ENCODE peak calls at places on chromosome 15, in five cellular contexts. Z is left lung, K is iPS DF 6.9, N is cardiac fibroblast, X is foreskin fibroblast. J is an unnamed sample.
A peak's percentile ranks its signal among the peaks of the same experiment; 100 is the strongest.

GRCh38 chr15:57237282-57237642 is 139.0 kb upstream of the CGNL1 start:
- DNase-seq in Z (no peak), K (no peak), N (no peak), X (no peak), J (no peak)

GRCh38 chr15:92683511-92683834 is 27.9 kb upstream of the FAM174B start:
- DNase-seq in Z (no peak), K (peak; percentile 29), N (peak; percentile 22), X (no peak), J (no peak)

GRCh38 chr15:35757323-35757722 is 211.4 kb upstream of the DPH6 start:
- DNase-seq in Z (no peak), K (no peak), N (no peak), X (no peak), J (no peak)

GRCh38 chr15:52021128-52021671 is 2.2 kb downstream of the MAPK6 start:
- DNase-seq in Z (no peak), K (no peak), N (peak; percentile 95), X (peak; percentile 92), J (peak; percentile 62)

GRCh38 chr15:93070136-93070535 is 18.9 kb downstream of the RGMA start:
- DNase-seq in Z (no peak), K (no peak), N (no peak), X (no peak), J (no peak)

GRCh38 chr15:67013696-67014095 is 51.7 kb upstream of the SMAD3 start:
- DNase-seq in Z (no peak), K (peak; percentile 63), N (peak; percentile 74), X (peak; percentile 53), J (peak; percentile 69)

GRCh38 chr15:91909574-91909973 is 56.1 kb downstream of the SLCO3A1 start:
- DNase-seq in Z (no peak), K (no peak), N (no peak), X (no peak), J (no peak)

GRCh38 chr15:90082140-90082713 is 20.0 kb downstream of the IDH2 start:
- DNase-seq in Z (no peak), K (no peak), N (no peak), X (no peak), J (no peak)

GRCh38 chr15:78105541-78106241 is 13.3 kb downstream of the SH2D7 start:
- DNase-seq in Z (no peak), K (no peak), N (peak; percentile 19), X (no peak), J (peak; percentile 19)

DNA sequence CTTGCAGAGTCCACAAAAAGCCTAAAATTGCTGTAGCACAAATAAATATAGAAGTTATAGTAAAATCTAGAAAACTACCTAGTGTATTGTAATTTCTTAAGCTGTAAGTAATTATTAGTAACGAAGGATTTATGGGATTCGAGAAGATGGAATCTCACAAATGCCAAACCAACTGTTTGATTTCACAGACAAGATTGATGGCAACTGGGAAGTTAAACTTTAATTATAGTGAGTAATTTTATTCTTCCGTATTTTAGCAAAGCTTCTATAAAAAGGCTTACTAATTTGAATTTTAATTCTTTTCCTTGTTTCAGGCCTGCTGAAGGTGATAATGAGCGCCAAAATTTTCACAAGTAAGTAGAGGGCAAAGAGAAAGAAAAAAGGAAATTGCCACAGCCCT is 36.6 kb downstream of the GATM start:
- DNase-seq in Z (no peak), K (no peak), N (no peak), X (no peak), J (no peak)
- H3K4me3 ChIP-seq in Z (no peak overlapping the region), K (no peak overlapping the region), N (no peak overlapping the region), X (no peak overlapping the region), J (no peak overlapping the region)

DNA sequence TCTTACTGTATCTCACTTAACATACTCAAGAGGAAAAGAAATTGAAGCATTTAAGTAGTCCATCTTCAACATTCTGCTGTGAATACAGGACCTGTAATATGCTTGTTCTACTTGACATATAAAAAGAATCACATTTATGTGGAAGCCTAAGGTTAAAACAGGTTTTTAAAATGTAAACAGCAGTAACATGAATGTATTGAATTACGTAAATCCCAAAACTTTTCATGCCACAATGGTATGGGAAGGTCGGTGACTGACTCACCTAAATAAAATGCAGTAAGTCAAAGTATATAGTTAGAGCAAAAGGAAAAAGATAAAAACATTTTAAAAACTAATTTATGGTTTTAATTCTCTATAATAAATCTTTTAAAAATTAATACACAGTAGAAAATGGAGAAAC is 115.7 kb upstream of the TJP1 start:
- DNase-seq in Z (no peak), K (no peak), N (peak; percentile 76), X (peak; percentile 48), J (no peak)
- H3K4me3 ChIP-seq in Z (no peak overlapping the region), K (no peak overlapping the region), N (no peak overlapping the region), X (no peak overlapping the region), J (no peak overlapping the region)

GRCh38 chr15:40328176-40328575 is 4.7 kb downstream of the INAFM2 start:
- DNase-seq in Z (no peak), K (no peak), N (peak; percentile 74), X (no peak), J (peak; percentile 26)
- H3K4me3 ChIP-seq in Z (no peak overlapping the region), K (no peak overlapping the region), N (no peak overlapping the region), X (no peak overlapping the region), J (no peak overlapping the region)

GRCh38 chr15:80070840-80071239 is 11.4 kb downstream of the ZFAND6 start:
- DNase-seq in Z (no peak), K (no peak), N (peak; percentile 65), X (no peak), J (no peak)
- H3K4me3 ChIP-seq in Z (no peak overlapping the region), K (no peak overlapping the region), N (no peak overlapping the region), X (no peak overlapping the region), J (no peak overlapping the region)

DNA sequence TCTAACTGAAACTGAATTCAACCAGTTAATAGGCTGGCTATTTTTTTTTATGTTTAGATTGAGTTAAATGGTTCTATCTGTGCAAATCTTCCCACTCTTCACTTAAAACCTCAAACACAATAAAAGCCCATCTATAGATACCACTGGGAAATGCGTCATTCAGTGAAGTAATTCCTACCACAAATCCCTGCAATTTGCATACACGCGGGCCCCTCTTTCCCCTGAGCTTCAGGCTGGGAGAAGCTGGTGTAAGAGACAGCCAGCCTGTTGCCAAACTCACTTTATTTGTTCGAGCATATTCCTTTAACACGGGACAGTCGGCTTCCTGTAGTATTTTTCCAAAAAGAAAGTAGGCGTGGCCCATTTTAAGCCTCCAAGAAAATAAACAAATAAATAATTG is 26.0 kb upstream of the MCTP2 start:
- DNase-seq in Z (no peak), K (no peak), N (no peak), X (peak; percentile 8), J (no peak)
- H3K4me3 ChIP-seq in Z (no peak overlapping the region), K (no peak overlapping the region), N (no peak overlapping the region), X (no peak overlapping the region), J (no peak overlapping the region)

GRCh38 chr15:70488002-70488605 is 275.3 kb downstream of the UACA start:
- DNase-seq in Z (peak; percentile 84), K (peak; percentile 41), N (peak; percentile 84), X (peak; percentile 43), J (peak; percentile 78)
- H3K4me3 ChIP-seq in Z (no peak overlapping the region), K (no peak overlapping the region), N (no peak overlapping the region), X (no peak overlapping the region), J (no peak overlapping the region)

GRCh38 chr15:39855400-39855799 is 64.7 kb downstream of the GPR176 start:
- DNase-seq in Z (no peak), K (no peak), N (peak; percentile 65), X (no peak), J (no peak)
- H3K4me3 ChIP-seq in Z (no peak overlapping the region), K (no peak overlapping the region), N (no peak overlapping the region), X (no peak overlapping the region), J (no peak overlapping the region)